ENCODE peak calls at places on chromosomes 5 and 9, in ten cellular contexts. J, Q, R, X, B, G, W, C, O and H are unnamed samples.

GRCh38 chr9:134210908-134211810 is 46.8 kb upstream of the RNU6ATAC start:
- DNase-seq in J (peak), Q (peak), R (no peak), X (peak), B (peak), G (no peak), W (no peak), C (no peak), O (no peak), H (no peak)

GRCh38 chr9:135501261-135502167 is 1.0 kb downstream of the MRPS2 start:
- DNase-seq in J (peak), Q (peak), R (no peak), X (no peak), B (no peak), G (no peak), W (no peak), C (peak), O (no peak), H (peak)

GRCh38 chr5:80318212-80318611 is 1.6 kb upstream of the SPZ1 start:
- DNase-seq in J (no peak), Q (peak), R (no peak), X (peak), B (peak), G (peak), W (no peak), C (no peak), O (no peak), H (peak)

GRCh38 chr9:114364528-114365041 is 23.2 kb downstream of the AKNA start:
- DNase-seq in J (no peak), Q (no peak), R (no peak), X (no peak), B (no peak), G (no peak), W (no peak), C (no peak), O (peak), H (no peak)

GRCh38 chr9:103804077-103804735 is 289.9 kb upstream of the SMC2 start:
- DNase-seq in J (no peak), Q (no peak), R (no peak), X (no peak), B (no peak), G (peak), W (no peak), C (peak), O (no peak), H (peak)

GRCh38 chr5:148768801-148769415 is 57.5 kb upstream of the ADRB2 start:
- DNase-seq in J (no peak), Q (no peak), R (no peak), X (no peak), B (no peak), G (no peak), W (no peak), C (no peak), O (no peak), H (no peak)

GRCh38 chr9:79885093-79885857 is 313.5 kb downstream of the TLE4 start:
- DNase-seq in J (no peak), Q (no peak), R (no peak), X (no peak), B (no peak), G (no peak), W (no peak), C (no peak), O (no peak), H (no peak)

GRCh38 chr9:37650873-37651768 is at the start of gene FRMPD1:
- DNase-seq in J (peak), Q (peak), R (peak), X (peak), B (no peak), G (peak), W (no peak), C (peak), O (peak), H (peak)

GRCh38 chr5:112921031-112921832 is 795 bp downstream of the REEP5 start:
- DNase-seq in J (peak), Q (peak), R (peak), X (peak), B (peak), G (peak), W (no peak), C (peak), O (peak), H (peak)

GRCh38 chr9:124346347-124347163 is 68.7 kb downstream of the PSMB7 start:
- DNase-seq in J (peak), Q (no peak), R (no peak), X (no peak), B (no peak), G (no peak), W (no peak), C (no peak), O (peak), H (no peak)

GRCh38 chr5:154264549-154265196 is 74.1 kb downstream of the GALNT10 start:
- DNase-seq in J (no peak), Q (no peak), R (no peak), X (peak), B (no peak), G (no peak), W (no peak), C (no peak), O (no peak), H (no peak)

GRCh38 chr5:119751734-119752094 is 122.4 kb downstream of the FAM170A start:
- DNase-seq in J (no peak), Q (no peak), R (no peak), X (no peak), B (no peak), G (no peak), W (no peak), C (no peak), O (no peak), H (no peak)
- H3K4me3 ChIP-seq in J (no peak), Q (no peak), R (no peak), X (no peak), B (no peak), G (no peak), W (no peak), C (no peak), O (no peak), H (no peak)

GRCh38 chr5:163306421-163306820 is 131.0 kb upstream of the CCNG1 start:
- DNase-seq in J (no peak), Q (no peak), R (no peak), X (peak), B (no peak), G (peak), W (no peak), C (no peak), O (no peak), H (peak)
- TF ChIP-seq CTCF in J (no peak), Q (no peak), R (no peak), X (peak), B (no peak), G (no peak), W (no peak), C (peak), O (peak), H (peak)

DNA sequence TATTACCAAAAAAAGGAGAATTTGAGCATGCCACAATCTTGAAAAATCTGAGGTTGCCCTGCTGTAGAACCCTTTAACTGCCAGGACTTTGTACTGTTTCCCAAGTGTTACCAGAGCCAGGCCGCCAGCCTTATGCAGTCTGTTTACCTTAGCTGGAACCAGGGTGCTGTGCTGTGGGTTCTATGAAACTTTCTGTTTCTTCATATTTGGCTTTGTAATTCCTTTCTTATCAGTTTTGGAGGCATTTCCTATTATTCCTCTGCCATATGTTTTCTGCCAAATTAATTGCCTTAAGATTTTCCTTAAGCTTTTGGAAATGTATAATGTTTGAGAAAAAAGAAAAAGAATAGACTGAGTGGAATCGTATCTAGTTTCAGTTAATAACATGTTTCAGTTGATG is 2.1 kb downstream of the S1PR3 start:
- DNase-seq in J (no peak), Q (no peak), R (no peak), X (peak), B (peak), G (peak), W (peak), C (no peak), O (no peak), H (no peak)
- H3K4me3 ChIP-seq in J (peak), Q (no peak), R (no peak), X (peak), B (no peak), G (peak), W (peak), C (peak), O (no peak), H (peak)

GRCh38 chr5:122499617-122500016 is 187.6 kb downstream of the SNCAIP start:
- DNase-seq in J (no peak), Q (no peak), R (no peak), X (peak), B (no peak), G (no peak), W (no peak), C (no peak), O (no peak), H (no peak)

GRCh38 chr5:122493776-122494518 is 181.9 kb downstream of the SNCAIP start:
- DNase-seq in J (no peak), Q (no peak), R (no peak), X (no peak), B (no peak), G (no peak), W (no peak), C (no peak), O (no peak), H (no peak)

GRCh38 chr5:122500245-122501086 is 188.4 kb downstream of the SNCAIP start:
- DNase-seq in J (peak), Q (peak), R (no peak), X (peak), B (peak), G (peak), W (no peak), C (peak), O (no peak), H (peak)

GRCh38 chr5:122501087-122501435 is 189.0 kb downstream of the SNCAIP start:
- DNase-seq in J (no peak), Q (peak), R (peak), X (peak), B (no peak), G (peak), W (no peak), C (no peak), O (no peak), H (peak)

GRCh38 chr5:122498163-122498562 is 186.1 kb downstream of the SNCAIP start:
- DNase-seq in J (no peak), Q (peak), R (no peak), X (no peak), B (no peak), G (peak), W (no peak), C (no peak), O (no peak), H (no peak)
- TF ChIP-seq CTCF in J (peak), Q (peak), R (no peak), X (peak), B (no peak), G (peak), W (peak), C (no peak), O (no peak), H (no peak)

GRCh38 chr9:137520614-137521404 is 29.4 kb downstream of the PNPLA7 start:
- DNase-seq in J (no peak), Q (no peak), R (peak), X (no peak), B (no peak), G (no peak), W (no peak), C (no peak), O (no peak), H (no peak)

GRCh38 chr9:137519553-137519952 is 30.6 kb downstream of the PNPLA7 start:
- DNase-seq in J (no peak), Q (no peak), R (peak), X (no peak), B (no peak), G (no peak), W (no peak), C (no peak), O (no peak), H (no peak)

GRCh38 chr9:137522746-137523455 is 27.3 kb downstream of the PNPLA7 start:
- DNase-seq in J (no peak), Q (no peak), R (peak), X (no peak), B (no peak), G (no peak), W (no peak), C (no peak), O (no peak), H (no peak)

GRCh38 chr9:137524161-137524560 is 26.0 kb downstream of the PNPLA7 start:
- DNase-seq in J (no peak), Q (no peak), R (peak), X (no peak), B (no peak), G (no peak), W (no peak), C (no peak), O (no peak), H (no peak)

DNA sequence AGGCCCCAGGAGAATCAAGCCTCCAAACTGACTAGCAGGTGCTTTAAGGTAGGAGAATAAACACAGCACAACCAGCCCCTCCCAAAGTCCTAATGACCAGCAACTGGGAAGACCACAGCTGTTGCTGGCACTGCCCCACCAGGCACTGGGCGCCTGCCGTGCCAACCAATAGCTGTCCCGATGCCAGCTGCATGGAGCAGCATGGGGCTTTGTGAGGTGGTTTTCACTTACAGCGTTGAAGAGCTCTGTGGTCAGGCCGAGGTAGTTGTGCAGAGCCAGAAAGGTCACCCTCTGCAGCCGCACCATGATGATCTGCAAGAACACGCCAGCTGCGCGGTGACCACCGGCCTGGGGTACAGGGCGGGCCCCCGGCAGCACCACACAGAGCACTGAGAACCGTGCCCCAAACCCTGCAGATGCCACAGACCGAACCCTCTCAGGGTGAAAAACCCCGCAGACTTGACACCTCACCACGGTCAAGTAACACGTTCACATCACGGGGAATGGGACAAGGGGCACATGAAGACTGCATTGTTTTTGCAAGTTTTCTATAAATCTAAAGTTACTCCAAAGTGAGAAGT is 28.7 kb downstream of the PNPLA7 start:
- DNase-seq in J (no peak), Q (no peak), R (peak), X (no peak), B (no peak), G (no peak), W (no peak), C (no peak), O (no peak), H (no peak)
- H3K4me3 ChIP-seq in J (no peak), Q (no peak), R (no peak), X (no peak), B (no peak), G (no peak), W (no peak), C (no peak), O (no peak), H (no peak)

GRCh38 chr5:179909224-179909623 is 1.5 kb upstream of the TBC1D9B start:
- DNase-seq in J (no peak), Q (no peak), R (no peak), X (no peak), B (no peak), G (no peak), W (no peak), C (no peak), O (no peak), H (no peak)

GRCh38 chr5:179906795-179907569 is 715 bp downstream of the TBC1D9B start:
- DNase-seq in J (no peak), Q (peak), R (peak), X (peak), B (no peak), G (peak), W (no peak), C (no peak), O (peak), H (peak)

GRCh38 chr5:179908528-179908927 is 831 bp upstream of the TBC1D9B start:
- DNase-seq in J (no peak), Q (peak), R (no peak), X (no peak), B (no peak), G (no peak), W (no peak), C (no peak), O (no peak), H (no peak)

GRCh38 chr5:179906294-179906794 is 1.4 kb downstream of the TBC1D9B start:
- DNase-seq in J (no peak), Q (no peak), R (no peak), X (peak), B (no peak), G (no peak), W (no peak), C (no peak), O (no peak), H (no peak)

GRCh38 chr5:179907570-179908324 is at the start of gene TBC1D9B:
- DNase-seq in J (peak), Q (peak), R (peak), X (peak), B (peak), G (peak), W (peak), C (peak), O (peak), H (peak)
- TF ChIP-seq CTCF in J (peak), Q (peak), R (no peak), X (peak), B (peak), G (no peak), W (peak), C (peak), O (no peak), H (no peak)

DNA sequence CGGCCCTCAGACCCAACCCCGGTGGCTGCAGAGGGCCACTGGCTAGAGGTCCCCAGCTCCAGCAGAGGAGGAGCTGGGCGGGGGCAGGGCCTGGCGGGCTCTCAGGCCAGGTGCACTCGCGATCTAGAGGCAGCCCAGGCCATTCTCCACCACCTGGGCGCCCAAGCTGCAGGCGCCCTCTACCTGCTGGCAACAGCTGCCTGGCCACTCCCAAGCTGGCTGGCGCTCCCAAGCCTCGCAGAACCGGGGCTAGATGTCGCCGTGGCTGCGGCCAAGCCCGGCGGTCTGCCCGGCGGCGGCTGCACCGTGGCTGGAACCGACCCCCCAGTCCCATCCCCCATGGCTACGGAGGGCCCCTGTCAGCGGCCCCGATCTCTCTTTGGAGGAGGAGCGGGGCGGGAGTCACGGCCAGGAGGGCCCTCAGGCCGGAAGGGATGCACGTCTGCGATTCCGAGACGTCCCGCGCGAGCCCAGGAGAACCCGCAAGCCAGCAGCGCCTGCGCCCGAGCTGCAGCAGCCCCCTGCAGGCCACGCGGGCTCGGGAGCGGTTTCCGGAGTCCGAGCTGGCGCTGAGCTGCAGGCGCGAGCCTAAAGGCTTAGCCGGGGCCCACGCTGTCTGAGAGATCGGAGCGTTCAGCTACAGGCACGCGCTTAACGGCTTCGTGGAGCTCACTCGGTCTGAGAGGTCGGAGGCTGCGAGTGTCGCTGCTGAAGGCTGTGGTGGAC is 44.3 kb upstream of the BICD2 start:
- DNase-seq in J (peak), Q (peak), R (peak), X (peak), B (peak), G (peak), W (no peak), C (peak), O (peak), H (peak)
- H3K4me3 ChIP-seq in J (peak), Q (no peak), R (peak), X (peak), B (no peak), G (no peak), W (no peak), C (peak), O (peak), H (no peak)

GRCh38 chr5:74621492-74621891 is 19.0 kb downstream of the ENC1 start:
- DNase-seq in J (no peak), Q (no peak), R (no peak), X (no peak), B (no peak), G (no peak), W (no peak), C (no peak), O (no peak), H (no peak)
- TF ChIP-seq CTCF in J (no peak), Q (no peak), R (no peak), X (no peak), B (no peak), G (no peak), W (no peak), C (no peak), O (no peak), H (no peak)